ENCODE peak calls at places on chromosome 7, in four cellular contexts. S is GM06990, J is GM23338, V is HFF-Myc. O is an unnamed sample.

GRCh38 chr7:21429786-21430574 is 2.1 kb downstream of the SP4 start:
- DNase-seq in V (no peak), S (no peak), J (peak; percentile 24), O (no peak)

GRCh38 chr7:43138710-43139601 is 26.5 kb downstream of the HECW1 start:
- DNase-seq in S (no peak), J (peak; percentile 67), V (peak; percentile 61), O (no peak)

GRCh38 chr7:69701241-69701741 is 103.0 kb downstream of the AUTS2 start:
- DNase-seq in V (no peak), S (no peak), J (no peak), O (no peak)

GRCh38 chr7:8057566-8057965 is 89.0 kb downstream of the GLCCI1 start:
- DNase-seq in S (no peak), J (no peak), V (no peak), O (no peak)

GRCh38 chr7:134892963-134893362 is 93.3 kb upstream of the AGBL3 start:
- DNase-seq in V (no peak), J (no peak), S (no peak), O (no peak)

GRCh38 chr7:21568762-21569161 is 25.9 kb downstream of the DNAH11 start:
- DNase-seq in V (no peak), J (peak; percentile 73), S (no peak), O (no peak)

GRCh38 chr7:26061340-26062239 is 90.4 kb upstream of the NFE2L3 start:
- DNase-seq in J (peak; percentile 95), V (no peak), S (peak; percentile 18), O (peak; percentile 62)

GRCh38 chr7:151459726-151460473 is 20.0 kb upstream of the CRYGN start:
- DNase-seq in V (peak; percentile 82), J (peak; percentile 75), S (no peak), O (peak; percentile 92)

GRCh38 chr7:76303057-76303828 is 770 bp downstream of the HSPB1 start:
- DNase-seq in S (peak; percentile 78), J (peak; percentile 98), V (peak; percentile 82), O (peak; percentile 97)

GRCh38 chr7:91784469-91784868 is 96.0 kb downstream of the MTERF1 start:
- DNase-seq in V (peak; percentile 50), S (no peak), J (no peak), O (peak; percentile 81)

DNA sequence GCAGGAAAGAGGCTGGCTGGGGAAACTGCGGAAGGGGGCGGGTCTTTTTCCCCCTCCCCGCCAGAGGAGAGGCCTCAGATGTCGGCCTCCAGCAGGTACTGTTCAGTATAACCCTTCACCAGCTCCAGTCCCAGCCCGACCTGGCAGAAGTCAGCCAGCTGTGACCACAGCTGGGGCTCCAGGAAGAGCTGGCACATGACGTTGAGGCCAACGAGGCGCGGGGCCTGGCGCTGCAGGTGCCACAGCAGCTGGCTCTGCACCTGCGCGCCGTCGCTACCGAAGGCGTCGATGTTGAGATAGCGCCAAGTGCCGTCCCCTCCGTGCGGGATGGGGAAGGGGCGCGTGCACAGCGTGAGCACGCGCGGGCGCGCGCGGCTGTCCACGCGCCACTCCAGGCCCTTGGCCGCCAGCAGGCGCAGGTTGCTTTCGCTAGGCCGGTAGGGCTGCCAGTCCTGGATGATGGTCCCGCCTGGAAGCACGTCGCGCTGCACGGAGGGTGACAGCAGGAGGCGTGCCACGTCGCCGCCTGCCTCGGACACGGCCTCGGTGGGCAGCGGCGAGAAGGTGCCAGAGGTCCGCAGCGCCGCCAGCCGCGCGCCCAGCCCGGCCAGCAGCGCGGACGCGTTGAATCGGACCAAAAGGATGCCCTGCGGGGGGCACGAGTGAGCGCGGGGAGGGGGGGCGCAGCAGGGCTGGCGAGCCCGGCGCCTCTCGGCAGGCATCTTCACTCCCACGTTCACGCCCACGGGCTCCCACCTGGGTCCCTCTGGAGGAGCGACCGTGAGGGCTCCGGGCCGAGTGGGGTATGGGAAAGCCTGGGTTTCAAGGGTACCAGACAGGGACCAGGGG is 6.9 kb upstream of the VGF start:
- DNase-seq in S (peak; percentile 27), J (peak; percentile 87), V (no peak), O (no peak)
- H3K4me3 ChIP-seq in S (no peak overlapping the region), J (peak overlapping the region; percentile 64), V (no peak overlapping the region), O (no peak overlapping the region)

GRCh38 chr7:14836006-14836405 is 66.5 kb downstream of the DGKB start:
- DNase-seq in S (no peak), J (no peak), V (no peak), O (no peak)
- H3K4me3 ChIP-seq in S (no peak overlapping the region), J (no peak overlapping the region), V (no peak overlapping the region), O (peak overlapping the region; percentile 64)

DNA sequence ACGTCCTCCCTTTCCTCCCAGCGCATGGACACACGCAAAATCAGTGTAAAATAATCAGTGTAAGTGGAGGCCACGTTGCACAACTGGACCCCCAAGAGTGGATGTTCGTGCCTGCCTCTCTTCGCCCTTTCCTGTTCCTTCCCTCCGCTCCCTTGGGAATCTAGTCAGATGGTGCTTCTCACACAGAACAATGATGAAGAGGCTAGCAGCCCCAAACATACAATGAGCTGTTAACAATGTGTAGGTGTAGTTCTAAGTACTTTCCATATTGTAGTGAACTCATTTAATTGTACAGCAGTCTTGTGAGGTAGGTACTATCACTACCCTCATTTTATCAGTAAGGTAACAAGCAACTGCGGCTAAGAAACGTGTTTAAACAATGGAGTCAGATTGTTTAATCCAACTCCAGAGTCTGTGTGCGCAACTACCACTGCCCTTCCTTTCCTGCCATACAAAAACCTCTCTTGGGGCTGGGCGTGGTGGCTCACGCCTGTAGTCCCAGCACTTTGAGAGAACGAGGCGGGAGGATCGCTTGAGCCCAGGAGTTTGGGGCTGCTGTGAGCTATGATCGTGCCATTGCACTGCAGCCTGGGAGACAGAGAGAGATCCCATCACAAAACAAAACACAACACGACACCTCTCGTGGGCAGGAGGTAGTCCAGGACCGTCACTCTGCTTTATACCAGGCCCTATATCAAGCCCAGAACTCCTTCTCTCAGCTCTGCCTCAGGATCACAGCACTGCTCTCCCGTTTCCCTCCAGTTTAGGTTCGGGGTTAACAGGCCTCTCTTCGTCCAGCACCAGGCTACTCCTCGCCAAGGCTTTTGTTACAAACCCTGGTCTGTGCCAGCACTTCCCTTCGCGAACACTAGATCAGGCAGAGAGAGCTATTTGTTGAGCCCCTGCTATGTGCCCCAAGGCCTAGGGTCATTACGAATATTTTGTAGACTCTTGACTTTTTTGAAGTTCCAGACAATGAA is 1.1 kb downstream of the FKBP9 start:
- DNase-seq in V (no peak), J (peak; percentile 46), S (no peak), O (peak; percentile 72)
- H3K4me3 ChIP-seq in V (peak overlapping the region; percentile 86), J (peak overlapping the region; percentile 82), S (peak overlapping the region; percentile 74), O (peak overlapping the region; percentile 87)

GRCh38 chr7:3437467-3437866 is 136.4 kb downstream of the SDK1 start:
- DNase-seq in S (no peak), J (no peak), V (no peak), O (no peak)
- H3K4me3 ChIP-seq in S (no peak overlapping the region), J (no peak overlapping the region), V (no peak overlapping the region), O (no peak overlapping the region)